ENCODE peak calls at places on chromosome 14, in ten cellular contexts. M is breast epithelium, V is H54, F is AG04450, L is right cardiac atrium, O is tibial artery, B is Calu3, Q is fibroblast of lung, G is NCI-H524, A is prostate gland. E is an unnamed sample.

GRCh38 chr14:59325906-59326305 is 137.4 kb downstream of the DAAM1 start:
- DNase-seq in B (no peak), M (no peak), A (no peak), L (no peak), O (no peak), V (no peak), Q (peak; percentile 61), F (no peak), G (no peak), E (no peak)

GRCh38 chr14:77979666-77980351 is 179.9 kb downstream of the ADCK1 start:
- DNase-seq in L (no peak), Q (no peak), F (no peak), B (no peak), M (no peak), G (peak; percentile 61), O (no peak), V (no peak), A (no peak), E (no peak)

GRCh38 chr14:35959835-35960234 is 133.7 kb downstream of the BRMS1L start:
- DNase-seq in B (peak; percentile 8), M (no peak), L (no peak), O (no peak), A (no peak), F (no peak), G (peak; percentile 40), Q (no peak), V (no peak), E (no peak)

GRCh38 chr14:99744199-99744872 is 48.9 kb upstream of the EML1 start:
- DNase-seq in O (no peak), V (no peak), F (no peak), A (no peak), Q (no peak), M (no peak), L (no peak), G (peak; percentile 20), B (no peak), E (peak; percentile 74)

GRCh38 chr14:32477406-32477805 is 148.3 kb downstream of the AKAP6 start:
- DNase-seq in O (no peak), G (no peak), M (no peak), L (no peak), V (no peak), B (no peak), Q (no peak), F (no peak), A (no peak), E (no peak)

GRCh38 chr14:21070083-21070609 is at the start of gene ARHGEF40:
- DNase-seq in G (peak; percentile 35), M (no peak), V (peak; percentile 34), Q (peak; percentile 41), A (peak; percentile 48), B (peak; percentile 65), O (peak; percentile 85), F (no peak), L (peak; percentile 75), E (peak; percentile 40)

GRCh38 chr14:42459171-42459685 is 852.6 kb downstream of the LRFN5 start:
- DNase-seq in A (no peak), G (no peak), Q (no peak), O (no peak), V (no peak), B (no peak), L (no peak), F (no peak), M (no peak), E (no peak)

GRCh38 chr14:104800600-104801283 is at the start of gene ZBTB42:
- DNase-seq in F (no peak), V (peak; percentile 86), O (peak; percentile 84), L (peak; percentile 60), M (peak; percentile 91), Q (peak; percentile 39), A (peak; percentile 95), G (peak; percentile 27), B (peak; percentile 91), E (peak; percentile 23)

GRCh38 chr14:102516531-102517411 is 7.2 kb upstream of the ANKRD9 start:
- DNase-seq in A (no peak), M (no peak), B (peak; percentile 74), Q (no peak), O (no peak), F (no peak), L (no peak), G (peak; percentile 37), V (peak; percentile 72), E (no peak)

GRCh38 chr14:80978403-80978802 is 23.0 kb downstream of the TSHR start:
- DNase-seq in B (no peak), O (no peak), F (no peak), L (no peak), Q (no peak), A (no peak), M (no peak), G (no peak), V (no peak), E (no peak)

GRCh38 chr14:50342211-50343080 is 30.3 kb downstream of the DMAC2L start:
- DNase-seq in V (no peak), O (peak; percentile 76), A (peak; percentile 80), F (no peak), G (peak; percentile 91), Q (peak; percentile 81), B (no peak), L (peak; percentile 47), M (no peak), E (peak; percentile 64)

GRCh38 chr14:21084988-21085853 is 13.2 kb downstream of the ZNF219 start:
- DNase-seq in L (no peak), B (no peak), G (no peak), F (no peak), A (peak; percentile 87), V (no peak), O (no peak), M (no peak), Q (peak; percentile 34), E (peak; percentile 85)

GRCh38 chr14:95045836-95046430 is 111.4 kb downstream of the DICER1 start:
- DNase-seq in V (no peak), A (no peak), G (no peak), M (no peak), O (peak; percentile 49), L (no peak), B (no peak), Q (no peak), F (no peak), E (no peak)

GRCh38 chr14:29853272-29853671 is 74.4 kb downstream of the PRKD1 start:
- DNase-seq in F (no peak), G (no peak), B (no peak), O (no peak), A (no peak), V (no peak), L (no peak), M (no peak), Q (peak; percentile 21), E (no peak)

GRCh38 chr14:33693237-33693636 is 257.6 kb downstream of the EGLN3 start:
- DNase-seq in G (no peak), O (no peak), B (no peak), Q (peak; percentile 44), V (no peak), A (no peak), L (no peak), M (no peak), F (no peak), E (peak; percentile 69)

GRCh38 chr14:93281937-93282336 is 50.9 kb downstream of the BTBD7 start:
- DNase-seq in G (no peak), V (no peak), O (no peak), L (no peak), B (no peak), M (no peak), Q (no peak), F (no peak), A (no peak), E (peak; percentile 16)

GRCh38 chr14:54691525-54692260 is 124.8 kb downstream of the SAMD4A start:
- DNase-seq in L (peak; percentile 79), M (peak; percentile 58), B (peak; percentile 78), O (peak; percentile 88), A (peak; percentile 64), Q (peak; percentile 78), G (no peak), F (no peak), V (peak; percentile 27), E (peak; percentile 78)

GRCh38 chr14:80110721-80111120 is 100.6 kb downstream of the DIO2 start:
- DNase-seq in A (no peak), Q (no peak), F (no peak), M (no peak), G (no peak), V (no peak), L (no peak), O (no peak), B (no peak), E (no peak)

GRCh38 chr14:36659010-36659821 is 2.4 kb upstream of the PAX9 start:
- DNase-seq in V (no peak), L (no peak), A (no peak), B (no peak), O (no peak), M (no peak), Q (no peak), G (no peak), F (no peak), E (no peak)

GRCh38 chr14:72666610-72667009 is 227.3 kb downstream of the DPF3 start:
- DNase-seq in F (peak; percentile 50), L (no peak), G (no peak), M (no peak), V (peak; percentile 48), B (no peak), O (no peak), Q (peak; percentile 61), A (no peak), E (peak; percentile 78)

GRCh38 chr14:64800000-64800399 is 79.7 kb downstream of the SPTB start:
- DNase-seq in Q (peak; percentile 20), A (no peak), B (peak; percentile 55), M (no peak), V (peak; percentile 42), O (no peak), F (no peak), L (peak; percentile 32), G (peak; percentile 31), E (peak; percentile 53)

GRCh38 chr14:102554835-102555819 is 37.3 kb upstream of the RCOR1 start:
- DNase-seq in O (no peak), F (no peak), V (no peak), B (peak; percentile 44), L (peak; percentile 59), G (no peak), Q (peak; percentile 27), A (no peak), M (no peak), E (no peak)

GRCh38 chr14:98932436-98933325 is 339.3 kb downstream of the BCL11B start:
- DNase-seq in Q (no peak), V (no peak), G (no peak), M (no peak), F (no peak), A (no peak), O (no peak), B (no peak), L (no peak), E (no peak)

GRCh38 chr14:52834440-52834842 is 43.0 kb upstream of the GNPNAT1 start:
- DNase-seq in F (peak; percentile 38), V (no peak), A (no peak), O (no peak), Q (peak; percentile 91), B (no peak), L (no peak), M (no peak), G (no peak), E (peak; percentile 88)

GRCh38 chr14:77203611-77204456 is 22.2 kb downstream of the TMEM63C start:
- DNase-seq in O (no peak), F (no peak), B (no peak), V (no peak), L (no peak), A (no peak), Q (no peak), G (no peak), M (peak; percentile 71), E (no peak)

GRCh38 chr14:51094282-51094821 is 553 bp downstream of the TRIM9 start:
- DNase-seq in A (no peak), B (no peak), L (peak; percentile 20), O (no peak), Q (peak; percentile 3), M (no peak), F (no peak), V (no peak), G (peak; percentile 49), E (no peak)

E was measured in fibroblast of the aortic adventitia.